ENCODE peak calls at places on chromosomes 3 and 15, in seven cellular contexts. One of them, this sample, is unnamed.

GRCh38 chr3:154954750-154955149 is 125.4 kb upstream of the MME start:
- DNase-seq in lung: no peak
- DNase-seq in uterus: no peak
- DNase-seq in tibial artery: no peak
- DNase-seq in AG10803: peak
- DNase-seq in fibroblast of lung: peak
- DNase-seq in HepG2: no peak
- DNase-seq in this sample: peak

GRCh38 chr3:127726894-127727293 is 54.1 kb downstream of the ABTB1 start:
- DNase-seq in uterus: no peak
- DNase-seq in fibroblast of lung: no peak
- DNase-seq in tibial artery: no peak
- DNase-seq in HepG2: no peak
- DNase-seq in AG10803: no peak
- DNase-seq in lung: no peak
- DNase-seq in this sample: no peak

GRCh38 chr15:77851696-77852095 is 219.0 kb upstream of the LINGO1 start:
- DNase-seq in HepG2: peak
- DNase-seq in tibial artery: no peak
- DNase-seq in lung: no peak
- DNase-seq in AG10803: no peak
- DNase-seq in fibroblast of lung: no peak
- DNase-seq in uterus: no peak
- DNase-seq in this sample: no peak

GRCh38 chr15:36294359-36294758 is 285.1 kb upstream of the CDIN1 start:
- DNase-seq in tibial artery: no peak
- DNase-seq in fibroblast of lung: no peak
- DNase-seq in lung: no peak
- DNase-seq in AG10803: no peak
- DNase-seq in HepG2: no peak
- DNase-seq in uterus: no peak
- DNase-seq in this sample: no peak

GRCh38 chr3:123543950-123544349 is 40.9 kb downstream of the HACD2 start:
- DNase-seq in lung: no peak
- DNase-seq in uterus: no peak
- DNase-seq in tibial artery: no peak
- DNase-seq in HepG2: no peak
- DNase-seq in fibroblast of lung: no peak
- DNase-seq in AG10803: no peak
- DNase-seq in this sample: no peak

GRCh38 chr3:53938645-53939044 is 47.0 kb upstream of the SELENOK start:
- DNase-seq in uterus: no peak
- DNase-seq in HepG2: peak
- DNase-seq in tibial artery: no peak
- DNase-seq in lung: no peak
- DNase-seq in AG10803: peak
- DNase-seq in fibroblast of lung: peak
- DNase-seq in this sample: peak

GRCh38 chr3:145798691-145799550 is 362.1 kb downstream of the PLOD2 start:
- DNase-seq in fibroblast of lung: peak
- DNase-seq in HepG2: no peak
- DNase-seq in uterus: no peak
- DNase-seq in lung: no peak
- DNase-seq in tibial artery: no peak
- DNase-seq in AG10803: peak
- DNase-seq in this sample: no peak

GRCh38 chr15:63372018-63372705 is 9.5 kb downstream of the CA12 start:
- DNase-seq in tibial artery: peak
- DNase-seq in HepG2: no peak
- DNase-seq in uterus: peak
- DNase-seq in AG10803: peak
- DNase-seq in fibroblast of lung: peak
- DNase-seq in lung: no peak
- DNase-seq in this sample: peak

GRCh38 chr3:70832811-70833509 is 520.5 kb upstream of the MDFIC2 start:
- DNase-seq in HepG2: no peak
- DNase-seq in AG10803: peak
- DNase-seq in lung: no peak
- DNase-seq in fibroblast of lung: peak
- DNase-seq in tibial artery: no peak
- DNase-seq in uterus: no peak
- DNase-seq in this sample: no peak

GRCh38 chr3:104631254-104631653 is 735.5 kb upstream of the ALCAM start:
- DNase-seq in tibial artery: no peak
- DNase-seq in uterus: no peak
- DNase-seq in lung: no peak
- DNase-seq in fibroblast of lung: no peak
- DNase-seq in HepG2: no peak
- DNase-seq in AG10803: no peak
- DNase-seq in this sample: no peak

GRCh38 chr3:104632947-104633346 is 733.8 kb upstream of the ALCAM start:
- DNase-seq in lung: no peak
- DNase-seq in uterus: no peak
- DNase-seq in tibial artery: no peak
- DNase-seq in fibroblast of lung: no peak
- DNase-seq in AG10803: no peak
- DNase-seq in HepG2: no peak
- DNase-seq in this sample: no peak

GRCh38 chr3:104632521-104632920 is 734.2 kb upstream of the ALCAM start:
- DNase-seq in AG10803: no peak
- DNase-seq in lung: no peak
- DNase-seq in tibial artery: no peak
- DNase-seq in uterus: no peak
- DNase-seq in fibroblast of lung: no peak
- DNase-seq in HepG2: no peak
- DNase-seq in this sample: no peak

GRCh38 chr3:104629038-104629437 is 737.7 kb upstream of the ALCAM start:
- DNase-seq in tibial artery: no peak
- DNase-seq in uterus: no peak
- DNase-seq in AG10803: peak
- DNase-seq in fibroblast of lung: peak
- DNase-seq in lung: no peak
- DNase-seq in HepG2: no peak
- DNase-seq in this sample: peak

GRCh38 chr3:104628185-104628789 is 738.4 kb upstream of the ALCAM start:
- DNase-seq in AG10803: peak
- DNase-seq in HepG2: peak
- DNase-seq in fibroblast of lung: peak
- DNase-seq in tibial artery: no peak
- DNase-seq in uterus: no peak
- DNase-seq in lung: no peak
- DNase-seq in this sample: peak
- TF ChIP-seq CTCF in AG10803: peak
- TF ChIP-seq CTCF in HepG2: peak
- TF ChIP-seq CTCF in fibroblast of lung: peak
- TF ChIP-seq CTCF in tibial artery: peak
- TF ChIP-seq CTCF in uterus: peak
- TF ChIP-seq CTCF in lung: no peak
- TF ChIP-seq CTCF in this sample: peak

DNA sequence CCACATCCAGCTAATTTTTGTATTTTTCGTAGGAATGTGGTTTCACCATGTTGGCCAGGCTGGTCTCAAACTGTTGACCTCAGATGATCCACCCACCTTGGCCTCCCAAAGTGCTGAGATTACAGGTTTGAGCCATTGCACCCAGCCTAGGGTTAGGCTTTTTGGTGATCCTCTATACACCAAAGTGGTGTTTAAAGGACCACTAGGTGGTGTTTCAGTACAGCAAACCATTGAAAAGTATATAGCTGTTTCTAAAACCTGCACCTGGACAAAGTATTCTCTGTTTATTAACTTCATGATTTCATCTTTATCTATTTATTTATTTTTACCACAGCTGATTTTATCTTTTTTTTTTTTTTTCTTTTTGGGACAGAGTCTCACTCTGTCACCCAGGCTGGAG is 68.4 kb downstream of the MINDY2 start:
- DNase-seq in tibial artery: no peak
- DNase-seq in fibroblast of lung: peak
- DNase-seq in HepG2: peak
- DNase-seq in uterus: no peak
- DNase-seq in lung: no peak
- DNase-seq in AG10803: peak
- DNase-seq in this sample: no peak
- TF ChIP-seq CTCF in tibial artery: no peak
- TF ChIP-seq CTCF in fibroblast of lung: peak
- TF ChIP-seq CTCF in HepG2: peak
- TF ChIP-seq CTCF in uterus: no peak
- TF ChIP-seq CTCF in lung: no peak
- TF ChIP-seq CTCF in AG10803: peak
- TF ChIP-seq CTCF in this sample: peak

DNA sequence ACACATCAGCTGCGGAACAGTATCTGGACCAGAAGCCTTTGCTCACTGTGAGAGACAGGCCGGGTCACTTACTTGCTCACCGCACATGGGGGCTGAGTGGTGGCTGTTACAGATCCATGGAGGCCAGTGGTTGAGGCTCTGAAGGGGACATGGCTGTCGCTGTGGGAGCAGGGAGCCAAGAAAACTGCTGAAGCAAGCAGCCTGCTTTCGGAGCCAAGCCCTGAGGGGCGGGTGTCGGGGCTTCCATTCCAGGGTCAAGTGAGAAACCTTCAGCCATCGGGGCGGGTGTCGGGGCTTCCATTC is 42.3 kb upstream of the ADAMTS17 start:
- DNase-seq in AG10803: no peak
- DNase-seq in HepG2: no peak
- DNase-seq in fibroblast of lung: no peak
- DNase-seq in tibial artery: no peak
- DNase-seq in lung: no peak
- DNase-seq in uterus: no peak
- DNase-seq in this sample: no peak
- TF ChIP-seq CTCF in AG10803: no peak
- TF ChIP-seq CTCF in HepG2: no peak
- TF ChIP-seq CTCF in fibroblast of lung: no peak
- TF ChIP-seq CTCF in tibial artery: no peak
- TF ChIP-seq CTCF in lung: no peak
- TF ChIP-seq CTCF in uterus: no peak
- TF ChIP-seq CTCF in this sample: no peak

GRCh38 chr3:39724233-39724846 is 85.1 kb upstream of the MYRIP start:
- DNase-seq in lung: no peak
- DNase-seq in uterus: no peak
- DNase-seq in HepG2: no peak
- DNase-seq in AG10803: no peak
- DNase-seq in tibial artery: no peak
- DNase-seq in fibroblast of lung: no peak
- DNase-seq in this sample: no peak
- TF ChIP-seq CTCF in lung: no peak
- TF ChIP-seq CTCF in uterus: peak
- TF ChIP-seq CTCF in HepG2: peak
- TF ChIP-seq CTCF in AG10803: peak
- TF ChIP-seq CTCF in tibial artery: peak
- TF ChIP-seq CTCF in fibroblast of lung: no peak
- TF ChIP-seq CTCF in this sample: peak

DNA sequence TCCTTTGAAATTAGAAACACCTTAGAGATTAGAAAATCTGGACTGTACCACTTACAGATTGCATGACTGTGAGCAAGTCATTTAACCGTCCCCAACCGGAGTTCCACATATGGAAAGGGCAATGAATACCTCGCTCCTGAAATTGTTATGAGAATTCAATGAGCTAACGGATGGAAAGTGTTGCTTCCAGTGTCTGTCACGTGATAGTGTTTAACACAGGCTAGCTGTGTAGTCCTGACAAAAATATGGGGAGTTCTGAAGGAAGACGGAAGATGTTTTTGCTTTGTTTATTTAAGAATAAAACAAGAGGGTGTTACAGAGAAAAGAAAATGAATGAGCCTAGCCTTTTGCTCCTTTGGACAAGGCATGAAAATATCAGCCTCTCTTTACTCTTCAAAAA is 150.7 kb upstream of the SEMA6D start:
- DNase-seq in HepG2: no peak
- DNase-seq in tibial artery: no peak
- DNase-seq in lung: no peak
- DNase-seq in AG10803: no peak
- DNase-seq in fibroblast of lung: no peak
- DNase-seq in uterus: no peak
- DNase-seq in this sample: no peak
- TF ChIP-seq CTCF in HepG2: no peak
- TF ChIP-seq CTCF in tibial artery: no peak
- TF ChIP-seq CTCF in lung: no peak
- TF ChIP-seq CTCF in AG10803: no peak
- TF ChIP-seq CTCF in fibroblast of lung: no peak
- TF ChIP-seq CTCF in uterus: no peak
- TF ChIP-seq CTCF in this sample: no peak

GRCh38 chr3:69425249-69425648 is 39.4 kb upstream of the FRMD4B start:
- DNase-seq in tibial artery: no peak
- DNase-seq in AG10803: no peak
- DNase-seq in lung: no peak
- DNase-seq in uterus: no peak
- DNase-seq in HepG2: peak
- DNase-seq in fibroblast of lung: peak
- DNase-seq in this sample: no peak

GRCh38 chr3:69426291-69426690 is 40.4 kb upstream of the FRMD4B start:
- DNase-seq in fibroblast of lung: no peak
- DNase-seq in AG10803: no peak
- DNase-seq in tibial artery: no peak
- DNase-seq in HepG2: no peak
- DNase-seq in uterus: no peak
- DNase-seq in lung: no peak
- DNase-seq in this sample: no peak

GRCh38 chr3:69426905-69427304 is 41.0 kb upstream of the FRMD4B start:
- DNase-seq in fibroblast of lung: no peak
- DNase-seq in uterus: no peak
- DNase-seq in lung: no peak
- DNase-seq in tibial artery: no peak
- DNase-seq in HepG2: no peak
- DNase-seq in AG10803: no peak
- DNase-seq in this sample: no peak

GRCh38 chr3:69433016-69433937 is 47.4 kb upstream of the FRMD4B start:
- DNase-seq in lung: no peak
- DNase-seq in AG10803: no peak
- DNase-seq in uterus: no peak
- DNase-seq in fibroblast of lung: peak
- DNase-seq in HepG2: no peak
- DNase-seq in tibial artery: no peak
- DNase-seq in this sample: no peak

DNA sequence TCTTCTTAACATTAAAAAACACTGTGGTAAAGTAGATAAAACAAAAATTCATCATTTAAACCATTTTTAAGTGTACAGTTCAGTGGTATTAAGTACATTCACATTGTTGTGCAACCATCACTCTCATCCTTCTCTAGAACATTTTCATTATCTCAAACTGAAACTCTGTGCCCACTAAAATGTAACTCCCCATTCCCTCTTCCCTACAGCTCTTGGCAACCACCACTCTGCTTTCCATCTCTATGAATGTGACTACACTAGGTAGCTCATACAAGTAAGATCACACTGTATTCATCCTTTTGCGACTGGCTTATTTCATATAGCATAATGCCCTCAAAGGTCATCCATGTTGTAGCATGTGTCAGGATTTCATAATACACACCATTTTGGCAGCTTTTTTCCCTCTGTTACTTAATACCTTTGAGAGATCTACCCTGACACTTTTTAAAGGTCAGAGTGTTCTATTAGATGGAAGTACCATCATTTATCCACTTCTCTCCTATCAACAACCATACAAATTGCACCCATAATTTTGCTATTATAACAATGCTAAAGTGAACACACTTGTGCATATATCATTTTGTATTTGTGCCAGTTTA is 42.9 kb upstream of the FRMD4B start:
- DNase-seq in uterus: no peak
- DNase-seq in AG10803: no peak
- DNase-seq in HepG2: no peak
- DNase-seq in tibial artery: no peak
- DNase-seq in lung: no peak
- DNase-seq in fibroblast of lung: peak
- DNase-seq in this sample: no peak
- TF ChIP-seq CTCF in uterus: no peak
- TF ChIP-seq CTCF in AG10803: no peak
- TF ChIP-seq CTCF in HepG2: no peak
- TF ChIP-seq CTCF in tibial artery: no peak
- TF ChIP-seq CTCF in lung: no peak
- TF ChIP-seq CTCF in fibroblast of lung: no peak
- TF ChIP-seq CTCF in this sample: no peak